ENCODE peak calls at places on chromosomes 6 and 20, in four cellular contexts. D is IMR-90, L is H1, M is mesendoderm. F is an unnamed sample.

GRCh38 chr6:34011298-34011697 is 134.6 kb downstream of the GRM4 start:
- DNase-seq in M (no peak), D (no peak), L (no peak), F (no peak)

GRCh38 chr6:79668381-79668780 is 37.3 kb downstream of the SH3BGRL2 start:
- DNase-seq in D (no peak), L (no peak), M (no peak), F (no peak)

GRCh38 chr6:46465294-46466165 is 25.7 kb downstream of the RCAN2 start:
- DNase-seq in D (peak; percentile 22), M (no peak), L (no peak), F (no peak)

GRCh38 chr20:41004561-41005360 is 23.9 kb upstream of the TOP1 start:
- DNase-seq in M (no peak), L (no peak), D (peak; percentile 44), F (no peak)

GRCh38 chr20:9488063-9488462 is 26.3 kb upstream of the LAMP5 start:
- DNase-seq in M (no peak), D (no peak), L (no peak), F (no peak)

GRCh38 chr20:17676942-17677341 is 5.1 kb downstream of the RRBP1 start:
- DNase-seq in M (no peak), D (peak; percentile 39), L (no peak), F (no peak)

GRCh38 chr6:157461000-157461915 is 80.3 kb downstream of the ZDHHC14 start:
- DNase-seq in D (peak; percentile 85), M (peak; percentile 44), L (no peak), F (peak; percentile 68)

GRCh38 chr6:107719160-107719559 is 105.0 kb downstream of the SCML4 start:
- DNase-seq in M (no peak), D (no peak), L (no peak), F (no peak)

GRCh38 chr6:117482240-117483003 is at the start of gene DCBLD1:
- DNase-seq in D (peak; percentile 70), M (peak; percentile 89), L (no peak), F (peak; percentile 84)

GRCh38 chr6:11772109-11772830 is 6.3 kb downstream of the ADTRP start:
- DNase-seq in L (no peak), M (peak; percentile 86), D (peak; percentile 98), F (no peak)

GRCh38 chr20:21640556-21640955 is 64.9 kb upstream of the PAX1 start:
- DNase-seq in D (no peak), L (peak; percentile 38), M (peak; percentile 82), F (peak; percentile 69)

GRCh38 chr6:159973951-159974350 is 5.1 kb downstream of the IGF2R start:
- DNase-seq in D (peak; percentile 89), M (no peak), L (no peak), F (no peak)

GRCh38 chr6:52622810-52623209 is 46.0 kb upstream of the TRAM2 start:
- DNase-seq in D (no peak), L (no peak), M (no peak), F (no peak)

GRCh38 chr6:28944412-28945006 is 20.7 kb upstream of the TRIM27 start:
- DNase-seq in D (peak; percentile 81), L (peak; percentile 59), M (peak; percentile 80), F (peak; percentile 70)

GRCh38 chr20:49338061-49338460 is 60.2 kb upstream of the ZNFX1 start:
- DNase-seq in D (no peak), M (no peak), L (no peak), F (no peak)
- H3K56ac ChIP-seq in D (no peak overlapping the region), M (no peak overlapping the region), L (no peak overlapping the region), F (no peak overlapping the region)

GRCh38 chr6:43679057-43679456 is 8.5 kb downstream of the MRPS18A start:
- DNase-seq in D (no peak), L (no peak), M (no peak), F (no peak)

GRCh38 chr6:43683708-43684455 is 3.7 kb downstream of the MRPS18A start:
- DNase-seq in D (no peak), M (no peak), L (no peak), F (no peak)

GRCh38 chr6:43681303-43681702 is 6.3 kb downstream of the MRPS18A start:
- DNase-seq in M (no peak), L (no peak), D (no peak), F (no peak)

GRCh38 chr6:43680583-43681120 is 6.9 kb downstream of the MRPS18A start:
- DNase-seq in L (no peak), D (no peak), M (no peak), F (no peak)

GRCh38 chr6:43682724-43683429 is 4.7 kb downstream of the MRPS18A start:
- DNase-seq in D (no peak), M (peak; percentile 39), L (no peak), F (no peak)
- H3K4me1 ChIP-seq in D (peaks cover 2% of the 10 kb centered on the region), M (peaks cover 18% of the 10 kb centered on the region), L (peaks cover 10% of the 10 kb centered on the region), F (no peaks in the 10 kb centered on the region)

GRCh38 chr6:169625376-169625775 is 76.5 kb downstream of the WDR27 start:
- DNase-seq in L (no peak), M (no peak), D (no peak), F (no peak)
- H3K56ac ChIP-seq in L (no peak overlapping the region), M (no peak overlapping the region), D (no peak overlapping the region), F (no peak overlapping the region)

GRCh38 chr20:16367948-16368560 is 205.2 kb downstream of the KIF16B start:
- DNase-seq in M (no peak), D (no peak), L (no peak), F (no peak)
- H3K4me1 ChIP-seq in M (no peaks in the 10 kb centered on the region), D (peaks cover 4% of the 10 kb centered on the region), L (peaks cover 2% of the 10 kb centered on the region), F (peaks cover 6% of the 10 kb centered on the region)

GRCh38 chr6:153210083-153210482 is 79.0 kb upstream of the RGS17 start:
- DNase-seq in M (no peak), L (no peak), D (peak; percentile 44), F (no peak)

GRCh38 chr6:153208706-153209105 is 77.6 kb upstream of the RGS17 start:
- DNase-seq in M (no peak), L (no peak), D (no peak), F (no peak)

GRCh38 chr6:153207041-153207440 is 76.0 kb upstream of the RGS17 start:
- DNase-seq in M (no peak), L (no peak), D (no peak), F (no peak)

GRCh38 chr6:153207617-153208016 is 76.5 kb upstream of the RGS17 start:
- DNase-seq in M (no peak), L (no peak), D (no peak), F (no peak)
- H3K56ac ChIP-seq in M (no peak overlapping the region), L (no peak overlapping the region), D (no peak overlapping the region), F (no peak overlapping the region)

GRCh38 chr6:98044791-98045190 is 761.8 kb upstream of the MMS22L start:
- DNase-seq in D (no peak), M (peak; percentile 5), L (no peak), F (no peak)
- H3K4me1 ChIP-seq in D (no peaks in the 10 kb centered on the region), M (no peaks in the 10 kb centered on the region), L (peaks cover 45% of the 10 kb centered on the region), F (peaks cover 26% of the 10 kb centered on the region)

DNA sequence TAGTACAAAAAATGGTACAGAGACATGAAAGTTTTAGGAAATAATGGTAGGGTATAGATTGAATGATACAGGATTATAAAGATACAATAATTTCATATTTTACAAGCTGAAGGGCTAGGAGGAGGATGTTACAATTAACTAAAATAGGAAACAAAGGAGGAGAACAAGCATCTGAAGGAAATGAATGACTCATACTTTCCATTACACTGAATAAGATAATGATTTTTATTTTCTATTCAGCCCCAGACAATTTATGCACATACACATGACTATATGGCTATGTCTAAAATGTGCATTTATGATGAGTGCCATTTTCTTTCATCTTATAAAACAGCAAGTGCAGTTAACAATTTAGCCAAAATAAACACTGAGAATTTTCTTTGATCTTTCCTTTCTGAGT is 994.6 kb upstream of the ADGRB3 start:
- DNase-seq in L (no peak), M (no peak), D (peak; percentile 4), F (no peak)
- H3K56ac ChIP-seq in L (no peak overlapping the region), M (no peak overlapping the region), D (no peak overlapping the region), F (no peak overlapping the region)